ENCODE peak calls at places on chromosome 17, in nine cellular contexts. M, P, Z, R, O, D, J, B and U are unnamed samples.

GRCh38 chr17:3647769-3648540 is 11.4 kb downstream of the CTNS start:
- DNase-seq in J (peak; percentile 76), M (peak; percentile 71), O (peak; percentile 78), Z (peak; percentile 7), P (peak; percentile 76), D (peak; percentile 47), B (peak; percentile 34), R (no peak), U (peak; percentile 74)

GRCh38 chr17:44355310-44355640 is 8.4 kb downstream of the FAM171A2 start:
- DNase-seq in D (no peak), B (no peak), J (no peak), M (no peak), P (no peak), O (no peak), Z (no peak), R (no peak), U (peak; percentile 30)

GRCh38 chr17:15121426-15121825 is 143.7 kb downstream of the PMP22 start:
- DNase-seq in R (no peak), P (peak; percentile 56), Z (no peak), M (no peak), B (no peak), J (no peak), O (no peak), D (no peak), U (no peak)

GRCh38 chr17:72661093-72661944 is 431.2 kb downstream of the SLC39A11 start:
- DNase-seq in B (no peak), O (no peak), J (no peak), P (no peak), D (no peak), Z (peak; percentile 97), R (peak; percentile 97), M (peak; percentile 82), U (no peak)

GRCh38 chr17:82845163-82845807 is 5.5 kb upstream of the ZNF750 start:
- DNase-seq in B (no peak), Z (no peak), R (no peak), J (no peak), O (no peak), D (no peak), M (no peak), P (no peak), U (no peak)

GRCh38 chr17:79769596-79770520 is 8.1 kb upstream of the CBX2 start:
- DNase-seq in M (no peak), D (no peak), Z (no peak), R (no peak), O (no peak), P (no peak), B (no peak), J (no peak), U (no peak)

GRCh38 chr17:34464812-34465211 is 101.8 kb upstream of the CCL1 start:
- DNase-seq in Z (no peak), M (no peak), R (no peak), J (no peak), D (no peak), P (no peak), B (no peak), O (no peak), U (no peak)

GRCh38 chr17:71516149-71516548 is 604.7 kb upstream of the SOX9 start:
- DNase-seq in O (no peak), B (no peak), Z (no peak), J (no peak), M (no peak), R (no peak), P (no peak), D (no peak), U (no peak)

GRCh38 chr17:10754109-10754508 is 24.3 kb upstream of the TMEM220 start:
- DNase-seq in P (peak; percentile 39), R (no peak), D (peak; percentile 49), J (peak; percentile 76), O (peak; percentile 33), Z (peak; percentile 51), B (peak; percentile 14), M (peak; percentile 87), U (peak; percentile 91)

GRCh38 chr17:9473716-9474115 is 101.9 kb downstream of the STX8 start:
- DNase-seq in Z (no peak), P (peak; percentile 78), D (no peak), B (no peak), M (no peak), J (no peak), R (peak; percentile 21), O (no peak), U (no peak)

GRCh38 chr17:35612924-35613521 is 25.9 kb downstream of the AP2B1 start:
- DNase-seq in R (no peak), J (peak; percentile 66), M (peak; percentile 65), D (peak; percentile 49), B (peak; percentile 54), Z (peak; percentile 12), O (peak; percentile 56), P (peak; percentile 64), U (peak; percentile 70)

GRCh38 chr17:82875418-82875856 is 35.6 kb upstream of the ZNF750 start:
- DNase-seq in M (peak; percentile 77), B (no peak), R (peak; percentile 79), P (no peak), Z (no peak), J (peak; percentile 67), D (no peak), O (no peak), U (peak; percentile 57)

GRCh38 chr17:56699186-56699895 is 105.8 kb downstream of the NOG start:
- DNase-seq in O (no peak), Z (peak; percentile 98), P (peak; percentile 99), R (peak; percentile 100), B (no peak), D (no peak), M (peak; percentile 100), J (peak; percentile 88), U (peak; percentile 80)

GRCh38 chr17:59427425-59427921 is 96.0 kb downstream of the YPEL2 start:
- DNase-seq in M (peak; percentile 88), P (peak; percentile 88), O (no peak), D (no peak), B (no peak), Z (no peak), J (no peak), R (no peak), U (no peak)

GRCh38 chr17:6679241-6679640 is 27.7 kb downstream of the C17orf100 start:
- DNase-seq in B (no peak), Z (no peak), D (no peak), J (no peak), M (no peak), P (no peak), R (no peak), O (no peak), U (no peak)

GRCh38 chr17:77428020-77428781 is 287.4 kb downstream of the SEC14L1 start:
- DNase-seq in O (peak; percentile 85), R (no peak), P (no peak), M (no peak), D (no peak), Z (no peak), B (no peak), J (no peak), U (no peak)

GRCh38 chr17:79791354-79792123 is 5.3 kb downstream of the CBX8 start:
- DNase-seq in D (no peak), J (peak; percentile 81), O (no peak), R (no peak), B (no peak), P (no peak), M (peak; percentile 24), Z (no peak), U (peak; percentile 57)

GRCh38 chr17:66786101-66786500 is 48.8 kb upstream of the CACNG5 start:
- DNase-seq in M (no peak), B (no peak), J (no peak), P (no peak), Z (no peak), D (peak; percentile 30), R (no peak), O (peak; percentile 12), U (no peak)

GRCh38 chr17:66787914-66788313 is 47.0 kb upstream of the CACNG5 start:
- DNase-seq in M (no peak), P (no peak), J (no peak), R (no peak), D (no peak), O (no peak), Z (no peak), B (no peak), U (no peak)

GRCh38 chr17:66783656-66784381 is 51.1 kb upstream of the CACNG5 start:
- DNase-seq in M (no peak), O (no peak), R (no peak), D (no peak), J (no peak), P (no peak), Z (no peak), B (no peak), U (no peak)

GRCh38 chr17:66782866-66783265 is 52.1 kb upstream of the CACNG5 start:
- DNase-seq in R (no peak), J (peak; percentile 25), P (no peak), O (no peak), M (no peak), B (no peak), Z (no peak), D (no peak), U (no peak)

GRCh38 chr17:66784621-66785364 is 50.1 kb upstream of the CACNG5 start:
- DNase-seq in O (no peak), M (no peak), D (no peak), J (no peak), P (no peak), B (no peak), Z (no peak), R (no peak), U (no peak)
- H3K27ac ChIP-seq in O (no peak overlapping the region), M (no peak overlapping the region), D (no peak overlapping the region), J (no peak overlapping the region), P (no peak overlapping the region), B (no peak overlapping the region), Z (no peak overlapping the region), R (no peak overlapping the region), U (no peak overlapping the region)

GRCh38 chr17:78716814-78717393 is 65.2 kb downstream of the CYTH1 start:
- DNase-seq in R (no peak), D (no peak), O (peak; percentile 67), Z (no peak), J (peak; percentile 57), P (peak; percentile 78), M (no peak), B (peak; percentile 79), U (peak; percentile 36)
- H3K79me2 ChIP-seq in R (peaks cover 90% of the 10 kb centered on the region), D (peaks cover 6% of the 10 kb centered on the region), O (peaks cover 99% of the 10 kb centered on the region), Z (peaks cover 34% of the 10 kb centered on the region), J (no peaks in the 10 kb centered on the region), P (peaks cover 88% of the 10 kb centered on the region), M (no peaks in the 10 kb centered on the region), B (peaks cover 97% of the 10 kb centered on the region), U (peaks cover 40% of the 10 kb centered on the region)

GRCh38 chr17:50099003-50099402 is 3.9 kb downstream of the PDK2 start:
- DNase-seq in Z (no peak), M (no peak), J (no peak), P (no peak), B (no peak), O (no peak), R (no peak), D (no peak), U (no peak)
- H3K27ac ChIP-seq in Z (no peak overlapping the region), M (no peak overlapping the region), J (no peak overlapping the region), P (no peak overlapping the region), B (no peak overlapping the region), O (no peak overlapping the region), R (no peak overlapping the region), D (no peak overlapping the region), U (no peak overlapping the region)

GRCh38 chr17:13917635-13918034 is 151.7 kb upstream of the COX10 start:
- DNase-seq in M (peak; percentile 19), P (no peak), B (no peak), J (no peak), D (no peak), Z (no peak), R (no peak), O (peak; percentile 14), U (no peak)
- H3K79me2 ChIP-seq in M (no peaks in the 10 kb centered on the region), P (no peaks in the 10 kb centered on the region), B (no peaks in the 10 kb centered on the region), J (no peaks in the 10 kb centered on the region), D (no peaks in the 10 kb centered on the region), Z (no peaks in the 10 kb centered on the region), R (no peaks in the 10 kb centered on the region), O (no peaks in the 10 kb centered on the region), U (no peaks in the 10 kb centered on the region)

GRCh38 chr17:1709403-1709891 is 730 bp downstream of the TLCD2 start:
- DNase-seq in J (peak; percentile 39), Z (no peak), M (no peak), D (no peak), B (no peak), R (no peak), O (no peak), P (peak; percentile 58), U (peak; percentile 35)
- H3K27ac ChIP-seq in J (no peak overlapping the region), Z (no peak overlapping the region), M (no peak overlapping the region), D (no peak overlapping the region), B (no peak overlapping the region), R (no peak overlapping the region), O (no peak overlapping the region), P (no peak overlapping the region), U (no peak overlapping the region)